ENCODE peak calls at places on chromosomes 16 and 17, in nine cellular contexts. One of them, this sample, is unnamed.

GRCh38 chr17:30831663-30832437 is at the start of gene ATAD5:
- DNase-seq in NCI-H1092 treated with DMSO at 0.1 percent for 48 hours: peak; percentile 93
- DNase-seq in adrenal gland: peak; percentile 95
- DNase-seq in small intestine: peak; percentile 91
- DNase-seq in tibial artery: peak; percentile 93
- DNase-seq in smooth muscle cell of the brain vasculature: peak; percentile 76
- DNase-seq in sciatic nerve: peak; percentile 95
- DNase-seq in fibroblast of pulmonary artery: peak; percentile 94
- DNase-seq in activated T-cell treated with anti-CD3 and anti-CD28 coated beads for 1 hour: peak; percentile 81
- DNase-seq in this sample: peak; percentile 97

GRCh38 chr17:4969551-4970231 is 2.1 kb upstream of the SPAG7 start:
- DNase-seq in smooth muscle cell of the brain vasculature: no peak
- DNase-seq in tibial artery: no peak
- DNase-seq in small intestine: no peak
- DNase-seq in NCI-H1092 treated with DMSO at 0.1 percent for 48 hours: no peak
- DNase-seq in adrenal gland: peak; percentile 63
- DNase-seq in activated T-cell treated with anti-CD3 and anti-CD28 coated beads for 1 hour: no peak
- DNase-seq in fibroblast of pulmonary artery: no peak
- DNase-seq in sciatic nerve: no peak
- DNase-seq in this sample: no peak

GRCh38 chr17:44004761-44005526 is 522 bp downstream of the NAGS start:
- DNase-seq in tibial artery: no peak
- DNase-seq in fibroblast of pulmonary artery: no peak
- DNase-seq in activated T-cell treated with anti-CD3 and anti-CD28 coated beads for 1 hour: no peak
- DNase-seq in NCI-H1092 treated with DMSO at 0.1 percent for 48 hours: no peak
- DNase-seq in sciatic nerve: no peak
- DNase-seq in small intestine: peak; percentile 93
- DNase-seq in adrenal gland: no peak
- DNase-seq in smooth muscle cell of the brain vasculature: no peak
- DNase-seq in this sample: no peak

GRCh38 chr17:31413871-31414589 is 22.6 kb downstream of the RAB11FIP4 start:
- DNase-seq in fibroblast of pulmonary artery: peak; percentile 58
- DNase-seq in tibial artery: no peak
- DNase-seq in sciatic nerve: no peak
- DNase-seq in small intestine: no peak
- DNase-seq in adrenal gland: no peak
- DNase-seq in activated T-cell treated with anti-CD3 and anti-CD28 coated beads for 1 hour: no peak
- DNase-seq in NCI-H1092 treated with DMSO at 0.1 percent for 48 hours: no peak
- DNase-seq in smooth muscle cell of the brain vasculature: no peak
- DNase-seq in this sample: no peak

GRCh38 chr16:80583466-80583865 is 42.7 kb downstream of the DYNLRB2 start:
- DNase-seq in fibroblast of pulmonary artery: peak; percentile 42
- DNase-seq in adrenal gland: peak; percentile 48
- DNase-seq in small intestine: no peak
- DNase-seq in activated T-cell treated with anti-CD3 and anti-CD28 coated beads for 1 hour: no peak
- DNase-seq in sciatic nerve: no peak
- DNase-seq in tibial artery: peak; percentile 26
- DNase-seq in smooth muscle cell of the brain vasculature: no peak
- DNase-seq in NCI-H1092 treated with DMSO at 0.1 percent for 48 hours: no peak
- DNase-seq in this sample: no peak

GRCh38 chr17:48646183-48647102 is 20.3 kb upstream of the HOXB9 start:
- DNase-seq in small intestine: no peak
- DNase-seq in adrenal gland: no peak
- DNase-seq in fibroblast of pulmonary artery: no peak
- DNase-seq in sciatic nerve: no peak
- DNase-seq in tibial artery: no peak
- DNase-seq in activated T-cell treated with anti-CD3 and anti-CD28 coated beads for 1 hour: peak; percentile 28
- DNase-seq in smooth muscle cell of the brain vasculature: no peak
- DNase-seq in NCI-H1092 treated with DMSO at 0.1 percent for 48 hours: no peak
- DNase-seq in this sample: peak; percentile 53

GRCh38 chr16:89200850-89201466 is 621 bp upstream of the SLC22A31 start:
- DNase-seq in sciatic nerve: no peak
- DNase-seq in fibroblast of pulmonary artery: no peak
- DNase-seq in adrenal gland: no peak
- DNase-seq in NCI-H1092 treated with DMSO at 0.1 percent for 48 hours: no peak
- DNase-seq in activated T-cell treated with anti-CD3 and anti-CD28 coated beads for 1 hour: no peak
- DNase-seq in small intestine: no peak
- DNase-seq in tibial artery: no peak
- DNase-seq in smooth muscle cell of the brain vasculature: no peak
- DNase-seq in this sample: no peak

GRCh38 chr16:10754941-10755340 is 11.3 kb downstream of the NUBP1 start:
- DNase-seq in adrenal gland: no peak
- DNase-seq in fibroblast of pulmonary artery: peak; percentile 38
- DNase-seq in tibial artery: no peak
- DNase-seq in NCI-H1092 treated with DMSO at 0.1 percent for 48 hours: no peak
- DNase-seq in sciatic nerve: no peak
- DNase-seq in activated T-cell treated with anti-CD3 and anti-CD28 coated beads for 1 hour: no peak
- DNase-seq in smooth muscle cell of the brain vasculature: no peak
- DNase-seq in small intestine: no peak
- DNase-seq in this sample: no peak